ENCODE peak calls at places on chromosomes 5 and 9, in four cellular contexts. F is IMR-90, C is HepG2, E is K562. T is an unnamed sample.
A peak's percentile ranks its signal among the peaks of the same experiment; 100 is the strongest.

GRCh38 chr5:56587381-56588124 is 227.8 kb upstream of the MAP3K1 start:
- DNase-seq in F (no peak), C (no peak), E (no peak), T (no peak)

GRCh38 chr5:27472000-27472763 is 433.8 kb upstream of the CDH9 start:
- DNase-seq in F (peak; percentile 19), C (peak; percentile 98), E (peak; percentile 76), T (peak; percentile 3)

GRCh38 chr9:85046475-85046874 is 376.9 kb downstream of the NTRK2 start:
- DNase-seq in F (no peak), C (no peak), E (no peak), T (no peak)

GRCh38 chr9:13113751-13114150 is 165.7 kb downstream of the MPDZ start:
- DNase-seq in F (peak; percentile 8), C (no peak), E (no peak), T (no peak)

GRCh38 chr5:169350016-169350415 is 49.1 kb upstream of the SLIT3 start:
- DNase-seq in F (peak; percentile 53), C (no peak), E (no peak), T (no peak)

GRCh38 chr9:124251605-124252366 is 6.0 kb upstream of the NEK6 start:
- DNase-seq in F (peak; percentile 78), C (no peak), E (no peak), T (no peak)

GRCh38 chr5:97090944-97091343 is 51.5 kb downstream of the LIX1 start:
- DNase-seq in F (no peak), C (no peak), E (no peak), T (no peak)

GRCh38 chr5:142886211-142886610 is 116.0 kb downstream of the ARHGAP26 start:
- DNase-seq in F (peak; percentile 33), C (no peak), E (no peak), T (no peak)

GRCh38 chr9:136170291-136170901 is 34.5 kb downstream of the LHX3 start:
- DNase-seq in F (no peak), C (no peak), E (peak; percentile 81), T (peak; percentile 89)

GRCh38 chr5:180816608-180817534 is 14.3 kb upstream of the MGAT1 start:
- DNase-seq in F (peak; percentile 44), C (no peak), E (no peak), T (no peak)

GRCh38 chr9:129838707-129839259 is 3.5 kb downstream of the USP20 start:
- DNase-seq in F (peak; percentile 91), C (no peak), E (peak; percentile 82), T (no peak)

GRCh38 chr5:157197088-157197487 is 16.4 kb downstream of the ITK start:
- DNase-seq in F (no peak), C (no peak), E (no peak), T (no peak)

GRCh38 chr9:27194401-27195091 is 85.5 kb downstream of the TEK start:
- DNase-seq in F (peak; percentile 87), C (no peak), E (no peak), T (no peak)
- TF ChIP-seq MXI1 in F (no peak), C (no peak), E (no peak), T (no peak)

GRCh38 chr5:160524827-160525226 is 103.2 kb downstream of the PTTG1 start:
- DNase-seq in F (no peak), C (no peak), E (no peak), T (no peak)
- TF ChIP-seq MXI1 in F (no peak), C (no peak), E (no peak), T (no peak)

DNA sequence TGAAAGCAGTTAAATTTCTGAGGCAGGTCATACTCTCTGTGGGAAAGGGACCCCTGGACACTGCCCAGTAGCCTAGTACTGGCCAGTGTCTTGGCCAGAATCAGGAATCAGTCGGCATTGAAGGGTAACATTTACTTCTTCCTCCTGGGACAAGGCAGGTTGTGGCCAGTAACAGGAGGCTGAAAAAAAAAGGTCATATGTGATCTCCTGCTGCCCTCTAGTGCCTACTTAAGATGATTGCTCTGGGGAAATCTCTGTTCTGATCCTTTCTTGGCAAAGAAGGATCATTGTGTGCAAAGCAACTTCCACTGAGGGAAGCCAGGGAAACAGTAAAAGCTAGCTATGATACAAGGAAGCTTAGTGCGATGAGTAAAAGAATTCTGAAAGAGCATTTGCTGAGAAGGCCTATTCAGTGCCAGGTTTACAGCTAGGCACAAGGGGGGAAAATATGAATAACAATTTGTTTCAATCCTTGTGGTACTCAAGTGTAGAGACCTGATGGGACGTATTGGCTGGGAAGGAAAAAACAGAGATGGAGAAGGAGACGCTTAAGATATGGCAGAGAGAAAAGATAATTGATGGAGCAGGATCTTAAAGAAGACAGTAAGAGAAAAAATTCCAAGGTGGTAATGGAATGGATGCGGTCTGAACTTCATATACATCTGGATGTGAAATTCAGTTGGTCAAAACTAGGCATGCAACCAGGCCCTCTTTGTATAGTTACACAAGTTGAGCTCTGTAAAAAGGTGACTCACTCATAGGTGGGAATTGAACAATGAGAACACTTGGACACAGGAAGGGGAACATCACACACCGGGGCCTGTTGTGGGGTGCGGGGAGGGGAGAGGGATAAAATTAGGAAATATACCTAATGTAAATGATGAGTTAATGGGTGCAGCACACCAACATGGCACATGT is 25.8 kb upstream of the TRIM32 start:
- DNase-seq in F (peak; percentile 84), C (peak; percentile 57), E (peak; percentile 58), T (peak; percentile 53)
- TF ChIP-seq MXI1 in F (no peak), C (no peak), E (no peak), T (no peak)

GRCh38 chr5:167743685-167744084 is 547.8 kb upstream of the WWC1 start:
- DNase-seq in F (peak; percentile 81), C (no peak), E (no peak), T (no peak)
- TF ChIP-seq MXI1 in F (no peak), C (no peak), E (no peak), T (no peak)

GRCh38 chr9:89387970-89388867 is 69.9 kb downstream of the SECISBP2 start:
- DNase-seq in F (peak; percentile 82), C (peak; percentile 65), E (no peak), T (no peak)
- TF ChIP-seq MXI1 in F (no peak), C (no peak), E (no peak), T (no peak)